ENCODE peak calls at places on chromosomes 13 and 19, in four cellular contexts. One of them, this sample, is unnamed.

GRCh38 chr19:10074153-10074552 is 12.0 kb upstream of the SHFL start:
- DNase-seq in breast epithelium: no peak
- DNase-seq in mucosa of descending colon: no peak
- DNase-seq in T-helper 9 cell: peak
- DNase-seq in this sample: no peak

GRCh38 chr19:5086232-5086631 is 117.3 kb downstream of the KDM4B start:
- DNase-seq in breast epithelium: no peak
- DNase-seq in mucosa of descending colon: no peak
- DNase-seq in T-helper 9 cell: no peak
- DNase-seq in this sample: no peak

GRCh38 chr13:73216381-73216831 is 157.6 kb downstream of the KLF5 start:
- DNase-seq in breast epithelium: peak
- DNase-seq in mucosa of descending colon: no peak
- DNase-seq in T-helper 9 cell: no peak
- DNase-seq in this sample: no peak

GRCh38 chr13:95438297-95438696 is 114.2 kb upstream of the CLDN10 start:
- DNase-seq in breast epithelium: no peak
- DNase-seq in mucosa of descending colon: no peak
- DNase-seq in T-helper 9 cell: no peak
- DNase-seq in this sample: no peak

GRCh38 chr13:37443538-37443937 is 155.0 kb downstream of the POSTN start:
- DNase-seq in breast epithelium: no peak
- DNase-seq in mucosa of descending colon: no peak
- DNase-seq in T-helper 9 cell: no peak
- DNase-seq in this sample: no peak

GRCh38 chr13:70623260-70623659 is 515.0 kb upstream of the KLHL1 start:
- DNase-seq in breast epithelium: no peak
- DNase-seq in mucosa of descending colon: no peak
- DNase-seq in T-helper 9 cell: no peak
- DNase-seq in this sample: no peak

GRCh38 chr19:33194884-33195710 is 967 bp downstream of the LRP3 start:
- DNase-seq in breast epithelium: no peak
- DNase-seq in mucosa of descending colon: peak
- DNase-seq in T-helper 9 cell: no peak
- DNase-seq in this sample: no peak

GRCh38 chr19:52898101-52898500 is 666 bp upstream of the ZNF320 start:
- DNase-seq in breast epithelium: no peak
- DNase-seq in mucosa of descending colon: peak
- DNase-seq in T-helper 9 cell: no peak
- DNase-seq in this sample: no peak

GRCh38 chr13:83184819-83185218 is 697.5 kb downstream of the SLITRK1 start:
- DNase-seq in breast epithelium: no peak
- DNase-seq in mucosa of descending colon: no peak
- DNase-seq in T-helper 9 cell: no peak
- DNase-seq in this sample: no peak